ENCODE peak calls at places on chromosomes 11 and 22, in four cellular contexts. N is tibial nerve; K is brain microvascular endothelial cell; T is effector memory CD4-positive, alpha-beta T cell. V is an unnamed sample.

GRCh38 chr11:70378506-70379134 is 19.7 kb upstream of the CTTN start:
- DNase-seq in T (no peak), N (no peak), K (no peak), V (no peak)

GRCh38 chr11:121520243-121521144 is 67.7 kb upstream of the SORL1-AS1 start:
- DNase-seq in N (no peak), K (peak), T (no peak), V (no peak)

GRCh38 chr11:71446942-71447688 is 1.1 kb downstream of the DHCR7 start:
- DNase-seq in N (peak), T (no peak), K (peak), V (peak)

GRCh38 chr11:70399681-70400112 is 1.4 kb downstream of the CTTN start:
- DNase-seq in T (no peak), N (peak), K (peak), V (peak)

GRCh38 chr11:120424185-120424969 is 87.2 kb upstream of the GRIK4 start:
- DNase-seq in N (no peak), K (no peak), T (no peak), V (no peak)

GRCh38 chr22:28670153-28670552 is 9.5 kb downstream of the TTC28 start:
- DNase-seq in T (no peak), K (no peak), N (no peak), V (no peak)

GRCh38 chr11:119371778-119372182 is 9.7 kb downstream of the USP2 start:
- DNase-seq in K (no peak), N (no peak), T (no peak), V (peak)

GRCh38 chr11:62664405-62665074 is 470 bp downstream of the C11orf98 start:
- DNase-seq in K (no peak), T (no peak), N (no peak), V (no peak)

GRCh38 chr11:103894034-103894433 is 142.4 kb upstream of the DDI1 start:
- DNase-seq in T (no peak), N (no peak), K (no peak), V (no peak)

GRCh38 chr11:19786644-19787043 is 74.0 kb downstream of the NAV2 start:
- DNase-seq in K (no peak), T (no peak), N (no peak), V (no peak)

GRCh38 chr11:45051621-45052020 is 94.8 kb upstream of the PRDM11 start:
- DNase-seq in K (no peak), T (no peak), N (no peak), V (no peak)

GRCh38 chr11:17354070-17354924 is 2.7 kb downstream of the NCR3LG1 start:
- DNase-seq in N (peak), T (peak), K (peak), V (peak)

GRCh38 chr11:121570453-121570852 is 117.7 kb upstream of the SORL1-AS1 start:
- DNase-seq in T (no peak), K (no peak), N (no peak), V (no peak)

GRCh38 chr11:30760341-30760740 is 174.2 kb upstream of the MPPED2 start:
- DNase-seq in N (no peak), T (no peak), K (no peak), V (no peak)

GRCh38 chr22:29704528-29705285 is 15.1 kb upstream of the CABP7 start:
- DNase-seq in N (peak), T (no peak), K (peak), V (peak)

GRCh38 chr22:44033689-44034088 is 9.6 kb downstream of the PARVB start:
- DNase-seq in K (peak), N (no peak), T (no peak), V (no peak)

GRCh38 chr11:74487875-74488274 is 5.6 kb downstream of the LIPT2 start:
- DNase-seq in N (no peak), K (no peak), T (no peak), V (no peak)

GRCh38 chr11:59416613-59417012 is 9.6 kb downstream of the OR5A2 start:
- DNase-seq in T (no peak), N (no peak), K (no peak), V (no peak)

GRCh38 chr11:34655335-34656008 is 34.6 kb downstream of the EHF start:
- DNase-seq in T (no peak), N (no peak), K (peak), V (no peak)

GRCh38 chr11:116928845-116929244 is 91.4 kb upstream of the APOA1 start:
- DNase-seq in K (no peak), T (no peak), N (no peak), V (no peak)

GRCh38 chr22:17786435-17787158 is 12.3 kb upstream of the BID start:
- DNase-seq in T (no peak), K (no peak), N (peak), V (peak)

GRCh38 chr11:69259072-69259471 is 34.9 kb upstream of the MYEOV start:
- DNase-seq in K (no peak), T (no peak), N (no peak), V (no peak)

GRCh38 chr22:23262474-23263332 is 82.4 kb downstream of the BCR start:
- DNase-seq in N (no peak), K (no peak), T (no peak), V (no peak)

GRCh38 chr22:23265389-23265700 is 85.0 kb downstream of the BCR start:
- DNase-seq in T (no peak), N (no peak), K (no peak), V (no peak)

GRCh38 chr22:23261900-23262450 is 81.7 kb downstream of the BCR start:
- DNase-seq in K (no peak), T (no peak), N (no peak), V (no peak)

GRCh38 chr22:23264610-23265388 is 84.5 kb downstream of the BCR start:
- DNase-seq in T (no peak), N (peak), K (no peak), V (no peak)

DNA sequence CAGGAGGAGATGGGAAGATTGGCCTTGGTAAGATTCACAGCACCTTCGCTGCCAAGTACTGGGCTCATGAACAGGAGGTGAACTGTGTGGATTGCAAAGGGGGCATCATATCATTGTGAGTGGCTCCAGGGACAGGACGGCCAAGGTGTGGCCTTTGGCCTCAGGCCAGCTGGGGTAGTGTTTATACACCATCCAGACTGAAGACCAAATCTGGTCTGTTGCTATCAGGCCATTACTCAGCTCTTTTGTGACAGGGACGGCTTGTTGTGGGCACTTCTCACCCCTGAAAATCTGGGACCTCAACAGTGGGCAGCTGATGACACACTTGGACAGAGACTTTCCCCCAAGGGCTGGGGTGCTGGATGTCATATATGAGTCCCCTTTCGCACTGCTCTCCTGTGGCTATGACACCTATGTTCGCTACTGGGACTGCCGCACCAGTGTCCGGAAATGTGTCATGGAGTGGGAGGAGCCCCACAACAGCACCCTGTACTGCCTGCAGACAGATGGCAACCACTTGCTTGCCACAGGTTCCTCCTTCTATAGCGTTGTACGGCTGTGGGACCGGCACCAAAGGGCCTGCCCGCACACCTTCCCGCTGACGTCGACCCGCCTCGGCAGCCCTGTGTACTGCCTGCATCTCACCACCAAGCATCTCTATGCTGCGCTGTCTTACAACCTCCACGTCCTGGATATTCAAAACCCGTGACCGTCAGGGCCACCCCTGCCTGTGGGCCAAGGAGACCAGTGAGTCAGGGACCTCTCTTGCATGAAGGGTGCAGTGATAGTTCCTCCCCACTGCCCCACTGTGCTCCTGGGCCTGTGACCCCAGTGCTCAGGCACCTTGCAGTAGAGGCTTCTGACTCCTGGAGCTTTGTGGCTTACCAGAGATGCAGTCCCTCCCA is 83.6 kb downstream of the BCR start:
- DNase-seq in K (no peak), N (no peak), T (peak), V (no peak)
- H3K27ac ChIP-seq in K (no peak), N (peak), T (no peak), V (no peak)

GRCh38 chr11:18770479-18771125 is 21.0 kb downstream of the PTPN5 start:
- DNase-seq in T (no peak), N (no peak), K (no peak), V (no peak)

GRCh38 chr11:18771266-18772035 is 20.1 kb downstream of the PTPN5 start:
- DNase-seq in K (no peak), N (no peak), T (no peak), V (no peak)

GRCh38 chr11:18768472-18768901 is 23.1 kb downstream of the PTPN5 start:
- DNase-seq in K (no peak), N (no peak), T (no peak), V (no peak)

GRCh38 chr11:18772211-18772610 is 19.4 kb downstream of the PTPN5 start:
- DNase-seq in T (no peak), N (no peak), K (no peak), V (no peak)

GRCh38 chr11:18769802-18770456 is 21.7 kb downstream of the PTPN5 start:
- DNase-seq in T (no peak), K (no peak), N (no peak), V (no peak)
- H3K27ac ChIP-seq in T (no peak), K (no peak), N (no peak), V (no peak)

GRCh38 chr22:41023299-41023623 is 69.1 kb upstream of the EP300 start:
- DNase-seq in N (no peak), K (no peak), T (no peak), V (no peak)
- H3K27ac ChIP-seq in N (peak), K (no peak), T (no peak), V (no peak)

GRCh38 chr22:48259991-48260670 is 1497.7 kb downstream of the TBC1D22A start:
- DNase-seq in T (no peak), N (no peak), K (no peak), V (no peak)

GRCh38 chr22:48257690-48258065 is 1495.2 kb downstream of the TBC1D22A start:
- DNase-seq in N (no peak), T (no peak), K (no peak), V (no peak)

GRCh38 chr22:48258108-48258705 is 1495.8 kb downstream of the TBC1D22A start:
- DNase-seq in T (no peak), K (no peak), N (no peak), V (no peak)

GRCh38 chr22:48256776-48257689 is 1494.6 kb downstream of the TBC1D22A start:
- DNase-seq in N (no peak), K (no peak), T (no peak), V (no peak)

GRCh38 chr22:48258841-48259240 is 1496.4 kb downstream of the TBC1D22A start:
- DNase-seq in N (no peak), T (no peak), K (no peak), V (no peak)
- H3K27ac ChIP-seq in N (no peak), T (no peak), K (no peak), V (no peak)

GRCh38 chr22:24305260-24305692 is 34.6 kb downstream of the SPECC1L start:
- DNase-seq in T (no peak), K (peak), N (no peak), V (no peak)

GRCh38 chr22:24304067-24304675 is 33.5 kb downstream of the SPECC1L start:
- DNase-seq in T (no peak), N (no peak), K (no peak), V (no peak)

GRCh38 chr22:24302591-24302990 is 32.0 kb downstream of the SPECC1L start:
- DNase-seq in T (no peak), K (no peak), N (no peak), V (no peak)

GRCh38 chr22:24303007-24303406 is 32.4 kb downstream of the SPECC1L start:
- DNase-seq in T (no peak), N (no peak), K (no peak), V (no peak)
- H3K27ac ChIP-seq in T (no peak), N (peak), K (no peak), V (peak)

GRCh38 chr11:58058276-58059010 is 27.7 kb downstream of the OR6Q1 start:
- DNase-seq in T (no peak), N (no peak), K (peak), V (no peak)
- H3K27ac ChIP-seq in T (no peak), N (no peak), K (peak), V (no peak)

GRCh38 chr11:65958306-65958705 is 3.2 kb upstream of the SART1 start:
- DNase-seq in N (no peak), T (no peak), K (no peak), V (no peak)
- H3K27ac ChIP-seq in N (no peak), T (no peak), K (no peak), V (no peak)

GRCh38 chr11:60657880-60658279 is 41.5 kb upstream of the MS4A8 start:
- DNase-seq in N (no peak), K (no peak), T (no peak), V (no peak)
- H3K27ac ChIP-seq in N (no peak), K (no peak), T (no peak), V (no peak)

DNA sequence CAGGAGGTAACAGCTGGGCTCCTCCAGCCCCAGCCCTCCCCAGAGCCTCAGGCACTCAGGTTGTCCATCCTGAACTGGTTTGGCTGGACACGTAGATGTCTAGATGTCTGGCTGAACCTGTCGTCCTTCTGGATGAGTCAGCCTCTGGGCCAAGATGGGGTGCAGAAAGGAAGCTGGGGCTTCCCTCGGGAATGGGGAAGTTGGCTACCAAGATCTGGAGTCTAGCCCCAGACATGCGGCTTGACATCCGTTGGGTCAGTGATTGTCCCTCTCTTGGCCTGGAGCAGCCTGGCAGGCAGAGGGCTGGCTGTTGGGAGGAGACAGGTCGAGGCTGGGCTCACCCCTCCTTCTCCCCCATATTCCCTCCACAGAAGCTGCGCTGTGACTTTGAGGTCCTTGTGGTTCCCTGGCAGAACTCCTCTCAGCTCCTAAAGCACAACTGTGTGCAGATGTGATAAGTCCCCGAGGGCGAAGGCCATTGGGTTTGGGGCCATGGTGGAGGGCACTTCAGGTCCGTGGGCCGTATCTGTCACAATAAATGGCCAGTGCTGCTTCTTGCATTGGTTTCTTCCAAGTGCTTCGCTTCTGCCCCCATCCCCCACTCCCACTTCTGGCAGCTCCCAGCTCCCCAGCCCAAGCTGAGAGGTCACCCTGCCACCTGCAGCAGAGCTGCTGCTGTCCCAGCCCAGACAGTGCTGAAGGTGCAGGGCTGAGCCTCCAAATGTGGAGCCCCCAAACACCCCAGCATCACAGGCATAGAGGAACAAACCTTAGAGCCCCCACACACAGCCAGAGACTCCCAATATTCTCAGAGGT is 1.3 kb downstream of the CST6 start:
- DNase-seq in K (no peak), T (no peak), N (no peak), V (no peak)
- H3K27ac ChIP-seq in K (no peak), T (no peak), N (no peak), V (no peak)

V was measured in substantia nigra.